ENCODE peak calls at places on chromosome 9, in ten cellular contexts. B is sigmoid colon, Q is fibroblast of lung, U is tibial artery, C is A673, S is testis, X is body of pancreas, E is heart left ventricle, O is PC-3, P is thyroid gland. N is an unnamed sample.

GRCh38 chr9:100445903-100446549 is 19.1 kb downstream of the MSANTD3 start:
- DNase-seq in C (no peak), X (no peak), O (no peak), P (no peak), B (no peak), U (no peak), S (no peak), Q (no peak), E (no peak), N (no peak)

GRCh38 chr9:5425006-5425628 is 12.6 kb downstream of the PLGRKT start:
- DNase-seq in C (peak), O (peak), X (no peak), P (no peak), B (no peak), U (no peak), S (no peak), Q (no peak), E (no peak), N (no peak)

GRCh38 chr9:137277329-137278041 is at the start of gene TOR4A:
- DNase-seq in C (no peak), P (peak), S (peak), E (peak), U (peak), X (peak), Q (peak), B (peak), O (peak), N (peak)

GRCh38 chr9:36091028-36091953 is 45.2 kb upstream of the GLIPR2 start:
- DNase-seq in S (no peak), E (no peak), P (peak), B (no peak), X (peak), U (no peak), Q (peak), O (peak), C (no peak), N (no peak)

GRCh38 chr9:27542519-27542918 is 12.9 kb upstream of the MOB3B start:
- DNase-seq in P (peak), S (no peak), O (no peak), Q (peak), E (no peak), U (no peak), X (no peak), B (no peak), C (no peak), N (no peak)

GRCh38 chr9:134592018-134592818 is 49.4 kb upstream of the COL5A1 start:
- DNase-seq in U (peak), B (peak), P (peak), X (no peak), E (no peak), S (no peak), O (no peak), C (no peak), Q (peak), N (no peak)

GRCh38 chr9:101176384-101176783 is 147.9 kb downstream of the PLPPR1 start:
- DNase-seq in S (no peak), B (no peak), U (no peak), C (peak), O (no peak), P (no peak), Q (no peak), X (no peak), E (no peak), N (no peak)

GRCh38 chr9:134217431-134218210 is 53.3 kb upstream of the RNU6ATAC start:
- DNase-seq in O (peak), S (no peak), C (peak), E (peak), X (no peak), P (peak), Q (no peak), U (no peak), B (peak), N (no peak)

GRCh38 chr9:17962747-17963146 is 383.9 kb downstream of the SH3GL2 start:
- DNase-seq in S (peak), X (peak), O (no peak), U (no peak), P (no peak), E (no peak), C (no peak), B (no peak), Q (no peak), N (no peak)

GRCh38 chr9:77391834-77392233 is 214.5 kb downstream of the VPS13A start:
- DNase-seq in B (no peak), S (no peak), Q (no peak), X (no peak), P (no peak), O (no peak), C (no peak), U (no peak), E (no peak), N (no peak)

GRCh38 chr9:93096811-93097382 is 880 bp downstream of the CARD19 start:
- DNase-seq in X (peak), U (no peak), Q (no peak), S (no peak), O (no peak), B (peak), C (peak), P (no peak), E (peak), N (no peak)

GRCh38 chr9:120934271-120934670 is 7.7 kb upstream of the TRAF1 start:
- DNase-seq in X (no peak), E (no peak), B (no peak), U (peak), O (no peak), P (no peak), C (no peak), Q (no peak), S (no peak), N (no peak)

DNA sequence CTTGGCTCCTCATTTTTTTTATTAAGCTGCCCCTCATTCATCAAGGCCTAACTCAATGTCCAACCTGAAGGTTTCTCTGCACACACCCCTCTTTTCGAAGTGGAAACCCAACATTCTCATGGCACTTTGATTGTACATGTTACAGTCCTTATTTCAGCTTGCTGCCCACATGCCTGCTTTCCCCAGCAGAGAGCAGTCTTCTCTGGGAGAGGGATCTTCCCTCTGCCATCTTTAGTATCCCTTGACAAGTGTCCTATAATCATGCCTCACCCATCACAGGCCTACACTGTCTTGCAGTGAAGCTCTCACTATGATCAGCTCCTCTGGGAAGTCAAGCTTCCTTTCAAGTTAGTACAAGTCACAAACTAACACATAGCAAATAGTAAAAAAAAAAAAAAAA is 175.1 kb downstream of the ACER2 start:
- DNase-seq in B (no peak), P (no peak), C (no peak), X (no peak), Q (no peak), U (no peak), O (no peak), E (no peak), S (no peak), N (no peak)
- TF ChIP-seq CTCF in B (no peak), P (no peak), C (no peak), X (no peak), Q (no peak), U (no peak), O (no peak), E (no peak), S (no peak), N (no peak)

GRCh38 chr9:7209051-7209450 is 451.3 kb downstream of the KDM4C start:
- DNase-seq in X (no peak), B (no peak), O (no peak), S (no peak), U (no peak), Q (no peak), E (no peak), C (no peak), P (no peak), N (no peak)
- H3K4me3 ChIP-seq in X (no peak), B (peak), O (no peak), S (no peak), U (peak), Q (peak), E (no peak), C (no peak), P (no peak), N (no peak)

DNA sequence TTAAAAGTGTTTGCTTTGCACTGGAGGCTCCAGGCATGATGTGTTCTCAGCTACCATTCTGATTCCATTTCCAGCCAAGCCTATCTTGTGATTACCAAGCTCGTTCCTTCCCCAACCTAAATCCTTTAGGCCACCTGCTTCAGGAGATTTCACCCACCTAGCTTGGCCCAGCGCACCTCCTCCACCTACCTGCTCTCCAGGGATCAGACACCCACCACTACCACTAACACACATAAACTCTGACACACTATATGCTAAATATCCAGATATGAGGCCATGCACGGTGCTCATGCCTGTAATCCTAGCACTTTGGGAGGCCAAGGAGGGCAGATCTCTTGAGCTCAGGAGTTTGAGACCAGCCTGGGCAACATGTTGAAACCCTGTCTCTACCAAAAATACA is 2.4 kb downstream of the MYORG start:
- DNase-seq in S (no peak), Q (no peak), U (no peak), C (no peak), B (no peak), E (no peak), P (no peak), O (no peak), X (no peak), N (no peak)
- H3K27ac ChIP-seq in S (no peak), Q (no peak), U (no peak), C (no peak), B (peak), E (no peak), P (no peak), O (no peak), X (peak), N (no peak)

DNA sequence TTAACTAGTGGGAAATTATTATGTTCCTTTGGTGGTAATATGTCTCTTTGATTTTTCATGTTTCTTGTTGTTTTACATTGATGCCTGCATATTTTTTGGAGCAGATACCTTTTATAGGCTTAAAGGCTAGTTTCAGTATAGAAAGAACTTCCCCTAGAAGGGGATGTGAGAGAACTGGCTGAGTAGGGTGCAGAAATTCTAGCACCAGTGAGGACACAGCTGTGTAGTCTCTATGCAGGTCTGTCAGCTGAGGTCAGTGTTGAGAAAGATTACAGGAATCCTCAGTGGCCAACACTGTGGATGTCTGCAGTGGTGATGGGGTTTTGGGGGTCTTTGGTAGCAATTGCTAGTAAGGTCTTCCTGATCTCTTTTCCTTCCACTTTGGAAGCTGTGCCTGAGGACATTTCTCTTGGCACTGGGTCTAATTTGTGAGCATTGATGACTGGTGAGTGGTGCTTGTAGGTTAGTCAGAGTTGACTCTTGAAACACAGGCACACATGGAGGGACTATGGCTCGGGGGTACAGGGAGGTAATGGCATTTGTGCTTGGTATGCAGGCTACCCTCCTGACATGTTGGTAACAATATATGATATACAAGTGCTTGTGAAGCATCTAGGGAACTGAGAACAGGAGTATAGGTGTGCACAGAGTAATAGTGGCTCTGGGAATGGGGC is 221.4 kb downstream of the SPATA31D1 start:
- DNase-seq in P (no peak), X (no peak), O (peak), S (no peak), Q (no peak), C (no peak), E (no peak), B (no peak), U (no peak), N (no peak)
- TF ChIP-seq CTCF in P (no peak), X (no peak), O (no peak), S (no peak), Q (no peak), C (no peak), E (no peak), B (no peak), U (no peak), N (no peak)

N was measured in RWPE2.